ENCODE peak calls at places on chromosomes 6 and 20, in six cellular contexts. H is IMR-90, J is K562, K is GM12878, M is A549, E is HepG2. A is an unnamed sample.

GRCh38 chr6:100846276-100846675 is 34.9 kb downstream of the ASCC3 start:
- DNase-seq in K (no peak), H (no peak), E (no peak), J (no peak), M (no peak), A (no peak)

GRCh38 chr6:68082086-68082485 is 553.0 kb upstream of the ADGRB3 start:
- DNase-seq in K (no peak), E (no peak), H (no peak), M (no peak), J (no peak), A (no peak)

GRCh38 chr6:158633127-158633526 is 11.4 kb downstream of the DYNLT1 start:
- DNase-seq in E (no peak), K (no peak), H (no peak), M (no peak), J (no peak), A (no peak)

GRCh38 chr20:23452776-23453175 is at the start of gene CST11:
- DNase-seq in E (no peak), H (no peak), K (no peak), J (no peak), M (no peak), A (no peak)

GRCh38 chr6:54053893-54054391 is 57.3 kb upstream of the MLIP start:
- DNase-seq in J (no peak), M (no peak), H (peak; percentile 90), E (no peak), K (no peak), A (no peak)

GRCh38 chr6:136582702-136583471 is 32.7 kb upstream of the MAP7 start:
- DNase-seq in E (peak; percentile 7), K (no peak), M (peak; percentile 50), H (peak; percentile 94), J (peak; percentile 37), A (peak; percentile 36)

GRCh38 chr6:135842618-135843392 is 8.7 kb upstream of the PDE7B start:
- DNase-seq in E (no peak), K (no peak), M (no peak), J (no peak), H (no peak), A (no peak)

GRCh38 chr6:136647363-136647763 is 97.1 kb upstream of the MAP7 start:
- DNase-seq in E (no peak), H (peak; percentile 97), K (peak; percentile 24), M (no peak), J (no peak), A (no peak)

GRCh38 chr6:3823671-3824070 is 25.5 kb upstream of the FAM50B start:
- DNase-seq in M (no peak), E (no peak), H (no peak), J (no peak), K (no peak), A (no peak)

GRCh38 chr20:41983159-41983558 is 365.0 kb upstream of the CHD6 start:
- DNase-seq in E (no peak), K (no peak), J (no peak), M (no peak), H (no peak), A (no peak)

GRCh38 chr6:29011276-29011734 is 6.2 kb upstream of the ZNF311 start:
- DNase-seq in M (peak; percentile 47), E (no peak), J (peak; percentile 65), K (no peak), H (peak; percentile 51), A (peak; percentile 72)

GRCh38 chr20:41286240-41286851 is 31.2 kb downstream of the ZHX3 start:
- DNase-seq in E (no peak), M (no peak), K (no peak), J (no peak), H (no peak), A (no peak)

GRCh38 chr20:46293084-46293483 is 15.2 kb downstream of the CDH22 start:
- DNase-seq in J (peak; percentile 38), E (peak; percentile 51), H (peak; percentile 52), K (no peak), M (peak; percentile 31), A (no peak)

GRCh38 chr20:36314734-36315544 is 8.8 kb downstream of the DLGAP4 start:
- DNase-seq in E (peak; percentile 28), H (no peak), J (no peak), K (no peak), M (no peak), A (no peak)

GRCh38 chr6:81808834-81809598 is 56.5 kb upstream of the TENT5A start:
- DNase-seq in H (no peak), J (no peak), K (no peak), E (no peak), M (no peak), A (no peak)

GRCh38 chr20:32191422-32191821 is 16.1 kb downstream of the PLAGL2 start:
- DNase-seq in M (no peak), E (no peak), K (no peak), H (no peak), J (no peak), A (no peak)

GRCh38 chr20:32191873-32192272 is 15.7 kb downstream of the PLAGL2 start:
- DNase-seq in H (peak; percentile 46), M (no peak), J (no peak), K (no peak), E (no peak), A (no peak)

GRCh38 chr20:32190608-32191415 is 16.7 kb downstream of the PLAGL2 start:
- DNase-seq in K (no peak), E (no peak), M (no peak), J (no peak), H (no peak), A (peak; percentile 37)

GRCh38 chr20:32189691-32190607 is 17.6 kb downstream of the PLAGL2 start:
- DNase-seq in M (no peak), H (peak; percentile 11), K (no peak), J (no peak), E (no peak), A (peak; percentile 92)

DNA sequence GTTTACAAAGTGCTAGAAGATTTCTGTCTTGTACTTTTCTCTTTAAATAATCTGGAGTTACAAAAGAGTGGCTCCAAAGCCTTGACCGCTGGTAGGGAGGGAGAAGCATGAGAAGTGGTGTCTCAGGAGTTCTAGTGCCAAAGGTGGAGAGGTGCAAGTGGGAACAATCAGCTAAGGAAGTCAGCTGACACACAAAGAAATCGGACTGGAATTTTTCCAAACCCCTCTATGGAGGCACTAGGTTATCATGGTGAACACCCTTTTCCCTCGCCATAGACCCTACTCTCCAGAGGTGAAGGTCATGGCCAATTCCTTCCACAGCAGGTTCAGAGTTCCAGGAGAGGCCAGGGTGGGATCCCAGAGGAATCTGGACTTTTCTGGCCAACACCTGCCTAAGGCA is 14.8 kb downstream of the PLAGL2 start:
- DNase-seq in K (no peak), J (no peak), H (no peak), M (no peak), E (no peak), A (no peak)
- TF ChIP-seq USF2 in K (no peak), J (no peak), H (no peak), M (no peak), E (no peak), A (no peak)

GRCh38 chr20:13610205-13610604 is 28.5 kb downstream of the TASP1 start:
- DNase-seq in M (no peak), E (peak; percentile 41), J (peak; percentile 8), K (no peak), H (no peak), A (peak; percentile 9)
- TF ChIP-seq SMC3 in M (no peak), E (peak; percentile 61), J (no peak), K (peak; percentile 48), H (no peak), A (no peak)

DNA sequence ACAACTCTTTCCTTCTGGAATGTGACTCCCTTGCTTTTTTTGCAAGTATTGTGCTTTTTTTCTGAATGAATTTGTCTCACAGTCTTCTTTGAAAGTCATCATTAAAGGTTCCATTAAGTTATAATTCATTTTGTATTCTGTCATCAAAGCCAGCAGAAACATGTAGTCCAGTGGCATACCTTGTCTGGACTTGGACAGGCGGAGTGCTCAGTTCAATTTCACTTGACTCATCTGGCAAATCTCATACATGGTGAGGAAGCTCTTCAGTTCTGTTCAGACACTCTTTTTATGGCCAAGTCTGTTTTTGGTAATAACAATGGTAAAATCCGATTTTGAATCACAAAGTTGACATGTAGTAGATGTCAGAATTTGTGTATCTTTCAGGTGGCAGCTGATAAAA is 260.8 kb upstream of the OPRM1 start:
- DNase-seq in K (no peak), E (no peak), H (no peak), J (no peak), M (no peak), A (no peak)
- TF ChIP-seq USF2 in K (no peak), E (no peak), H (no peak), J (no peak), M (no peak), A (no peak)

GRCh38 chr20:774680-775057 is 6.4 kb upstream of the SLC52A3 start:
- DNase-seq in E (no peak), M (no peak), K (no peak), J (no peak), H (no peak), A (no peak)
- TF ChIP-seq SMC3 in E (no peak), M (no peak), K (no peak), J (no peak), H (no peak), A (no peak)

GRCh38 chr6:129215246-129215645 is 332.3 kb downstream of the LAMA2 start:
- DNase-seq in H (no peak), K (no peak), M (no peak), E (no peak), J (no peak), A (no peak)

GRCh38 chr6:129211626-129212025 is 328.7 kb downstream of the LAMA2 start:
- DNase-seq in E (no peak), H (no peak), J (no peak), M (no peak), K (no peak), A (no peak)

GRCh38 chr6:129210684-129211083 is 327.7 kb downstream of the LAMA2 start:
- DNase-seq in J (no peak), M (no peak), K (no peak), E (no peak), H (no peak), A (no peak)

GRCh38 chr6:129209355-129209754 is 326.4 kb downstream of the LAMA2 start:
- DNase-seq in E (no peak), J (no peak), H (peak; percentile 18), M (no peak), K (no peak), A (no peak)

DNA sequence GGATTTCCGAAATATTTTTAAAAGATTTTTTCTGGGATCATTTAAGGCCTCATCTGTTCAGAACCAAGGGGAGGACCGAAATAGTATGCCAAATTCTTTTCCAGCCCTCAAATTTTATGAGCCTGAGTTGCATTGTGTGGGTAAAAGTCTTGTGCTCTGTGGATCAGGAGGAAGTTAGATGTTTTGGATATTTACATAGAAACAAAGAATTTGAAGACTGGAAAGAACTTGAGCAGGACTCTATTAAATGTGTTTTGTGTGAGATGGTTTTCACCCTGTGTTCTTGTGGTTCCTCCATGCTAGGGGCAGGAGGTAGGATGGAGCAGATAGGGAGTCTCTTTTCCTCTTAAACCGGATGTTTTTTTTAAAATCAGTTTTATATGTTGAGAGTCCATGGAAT is 329.1 kb downstream of the LAMA2 start:
- DNase-seq in M (no peak), J (no peak), K (no peak), E (no peak), H (no peak), A (no peak)
- TF ChIP-seq USF2 in M (no peak), J (no peak), K (no peak), E (no peak), H (no peak), A (no peak)